ENCODE peak calls at places on chromosomes 5 and 9, in seven cellular contexts. One of them, this sample, is unnamed.

GRCh38 chr9:123355761-123356520 is at the start of gene CRB2:
- DNase-seq in WTC11: peak
- DNase-seq in A673: no peak
- DNase-seq in HFF-Myc: no peak
- DNase-seq in WERI-Rb-1: peak
- DNase-seq in adrenal gland: no peak
- DNase-seq in CD4-positive, alpha-beta T cell: no peak
- DNase-seq in this sample: peak

GRCh38 chr9:5872496-5872895 is 18.2 kb upstream of the MLANA start:
- DNase-seq in CD4-positive, alpha-beta T cell: no peak
- DNase-seq in HFF-Myc: no peak
- DNase-seq in WTC11: no peak
- DNase-seq in A673: no peak
- DNase-seq in adrenal gland: no peak
- DNase-seq in WERI-Rb-1: no peak
- DNase-seq in this sample: no peak

GRCh38 chr5:43891112-43891511 is 288.1 kb downstream of the NNT start:
- DNase-seq in WERI-Rb-1: no peak
- DNase-seq in A673: no peak
- DNase-seq in HFF-Myc: no peak
- DNase-seq in CD4-positive, alpha-beta T cell: no peak
- DNase-seq in WTC11: no peak
- DNase-seq in adrenal gland: no peak
- DNase-seq in this sample: no peak

GRCh38 chr5:59786271-59786805 is 107.2 kb downstream of the PDE4D start:
- DNase-seq in A673: no peak
- DNase-seq in WTC11: no peak
- DNase-seq in WERI-Rb-1: no peak
- DNase-seq in CD4-positive, alpha-beta T cell: no peak
- DNase-seq in HFF-Myc: peak
- DNase-seq in adrenal gland: no peak
- DNase-seq in this sample: no peak

GRCh38 chr9:133103183-133103986 is 17.7 kb downstream of the RALGDS start:
- DNase-seq in adrenal gland: peak
- DNase-seq in CD4-positive, alpha-beta T cell: peak
- DNase-seq in WTC11: peak
- DNase-seq in WERI-Rb-1: peak
- DNase-seq in A673: peak
- DNase-seq in HFF-Myc: no peak
- DNase-seq in this sample: peak

GRCh38 chr9:134515026-134515821 is 126.4 kb upstream of the COL5A1 start:
- DNase-seq in WERI-Rb-1: no peak
- DNase-seq in CD4-positive, alpha-beta T cell: no peak
- DNase-seq in A673: peak
- DNase-seq in HFF-Myc: no peak
- DNase-seq in WTC11: no peak
- DNase-seq in adrenal gland: no peak
- DNase-seq in this sample: no peak

GRCh38 chr5:74521401-74521800 is 119.1 kb downstream of the ENC1 start:
- DNase-seq in HFF-Myc: no peak
- DNase-seq in CD4-positive, alpha-beta T cell: no peak
- DNase-seq in A673: no peak
- DNase-seq in adrenal gland: no peak
- DNase-seq in WTC11: no peak
- DNase-seq in WERI-Rb-1: no peak
- DNase-seq in this sample: no peak

GRCh38 chr9:12775373-12775962 is 648 bp downstream of the LURAP1L start:
- DNase-seq in WERI-Rb-1: peak
- DNase-seq in adrenal gland: peak
- DNase-seq in WTC11: peak
- DNase-seq in A673: peak
- DNase-seq in CD4-positive, alpha-beta T cell: no peak
- DNase-seq in HFF-Myc: no peak
- DNase-seq in this sample: peak

GRCh38 chr9:35035851-35036701 is 36.3 kb downstream of the VCP start:
- DNase-seq in HFF-Myc: peak
- DNase-seq in A673: peak
- DNase-seq in WTC11: peak
- DNase-seq in CD4-positive, alpha-beta T cell: peak
- DNase-seq in WERI-Rb-1: no peak
- DNase-seq in adrenal gland: peak
- DNase-seq in this sample: no peak

GRCh38 chr9:26324787-26325186 is 567.8 kb downstream of the CAAP1 start:
- DNase-seq in adrenal gland: no peak
- DNase-seq in WTC11: no peak
- DNase-seq in HFF-Myc: no peak
- DNase-seq in WERI-Rb-1: no peak
- DNase-seq in CD4-positive, alpha-beta T cell: no peak
- DNase-seq in A673: no peak
- DNase-seq in this sample: no peak

GRCh38 chr5:58773744-58774441 is 191.0 kb downstream of the RAB3C start:
- DNase-seq in A673: no peak
- DNase-seq in WERI-Rb-1: no peak
- DNase-seq in WTC11: no peak
- DNase-seq in adrenal gland: peak
- DNase-seq in CD4-positive, alpha-beta T cell: no peak
- DNase-seq in HFF-Myc: no peak
- DNase-seq in this sample: no peak

GRCh38 chr9:110591526-110591925 is 12.0 kb upstream of the SVEP1 start:
- DNase-seq in WERI-Rb-1: no peak
- DNase-seq in HFF-Myc: no peak
- DNase-seq in A673: no peak
- DNase-seq in CD4-positive, alpha-beta T cell: no peak
- DNase-seq in WTC11: no peak
- DNase-seq in adrenal gland: no peak
- DNase-seq in this sample: no peak

GRCh38 chr9:129712595-129713524 is 40.0 kb downstream of the PTGES start:
- DNase-seq in CD4-positive, alpha-beta T cell: no peak
- DNase-seq in HFF-Myc: peak
- DNase-seq in WTC11: no peak
- DNase-seq in adrenal gland: no peak
- DNase-seq in A673: peak
- DNase-seq in WERI-Rb-1: peak
- DNase-seq in this sample: no peak

GRCh38 chr5:1118231-1118698 is 6.4 kb upstream of the SLC12A7 start:
- DNase-seq in CD4-positive, alpha-beta T cell: no peak
- DNase-seq in A673: peak
- DNase-seq in adrenal gland: peak
- DNase-seq in WTC11: no peak
- DNase-seq in HFF-Myc: peak
- DNase-seq in WERI-Rb-1: no peak
- DNase-seq in this sample: no peak

GRCh38 chr5:29077451-29077850 is 2039.1 kb upstream of the CDH9 start:
- DNase-seq in adrenal gland: no peak
- DNase-seq in HFF-Myc: no peak
- DNase-seq in CD4-positive, alpha-beta T cell: no peak
- DNase-seq in A673: no peak
- DNase-seq in WERI-Rb-1: no peak
- DNase-seq in WTC11: no peak
- DNase-seq in this sample: no peak

GRCh38 chr5:2188661-2189060 is 305.9 kb upstream of the IRX4 start:
- DNase-seq in A673: no peak
- DNase-seq in WTC11: no peak
- DNase-seq in CD4-positive, alpha-beta T cell: no peak
- DNase-seq in WERI-Rb-1: no peak
- DNase-seq in HFF-Myc: no peak
- DNase-seq in adrenal gland: peak
- DNase-seq in this sample: no peak

GRCh38 chr5:151082976-151083651 is 2.3 kb upstream of the TNIP1 start:
- DNase-seq in HFF-Myc: no peak
- DNase-seq in WTC11: no peak
- DNase-seq in A673: no peak
- DNase-seq in WERI-Rb-1: no peak
- DNase-seq in CD4-positive, alpha-beta T cell: peak
- DNase-seq in adrenal gland: no peak
- DNase-seq in this sample: no peak

GRCh38 chr5:66742083-66742895 is 146.1 kb downstream of the MAST4 start:
- DNase-seq in WTC11: peak
- DNase-seq in CD4-positive, alpha-beta T cell: no peak
- DNase-seq in WERI-Rb-1: peak
- DNase-seq in HFF-Myc: no peak
- DNase-seq in A673: peak
- DNase-seq in adrenal gland: no peak
- DNase-seq in this sample: no peak

GRCh38 chr9:134618823-134619454 is 22.7 kb upstream of the COL5A1 start:
- DNase-seq in WTC11: peak
- DNase-seq in HFF-Myc: no peak
- DNase-seq in WERI-Rb-1: no peak
- DNase-seq in CD4-positive, alpha-beta T cell: no peak
- DNase-seq in A673: no peak
- DNase-seq in adrenal gland: peak
- DNase-seq in this sample: no peak

GRCh38 chr5:150783422-150783928 is 4.9 kb downstream of the SMIM3 start:
- DNase-seq in WTC11: no peak
- DNase-seq in HFF-Myc: no peak
- DNase-seq in A673: peak
- DNase-seq in WERI-Rb-1: no peak
- DNase-seq in adrenal gland: peak
- DNase-seq in CD4-positive, alpha-beta T cell: peak
- DNase-seq in this sample: peak

GRCh38 chr9:134189167-134189474 is 24.8 kb upstream of the RNU6ATAC start:
- DNase-seq in CD4-positive, alpha-beta T cell: no peak
- DNase-seq in WERI-Rb-1: peak
- DNase-seq in adrenal gland: peak
- DNase-seq in WTC11: no peak
- DNase-seq in HFF-Myc: no peak
- DNase-seq in A673: no peak
- DNase-seq in this sample: no peak

GRCh38 chr5:179113143-179113530 is 53.0 kb downstream of the ZNF354C start:
- DNase-seq in WERI-Rb-1: no peak
- DNase-seq in HFF-Myc: no peak
- DNase-seq in CD4-positive, alpha-beta T cell: no peak
- DNase-seq in WTC11: no peak
- DNase-seq in adrenal gland: no peak
- DNase-seq in A673: no peak
- DNase-seq in this sample: no peak

DNA sequence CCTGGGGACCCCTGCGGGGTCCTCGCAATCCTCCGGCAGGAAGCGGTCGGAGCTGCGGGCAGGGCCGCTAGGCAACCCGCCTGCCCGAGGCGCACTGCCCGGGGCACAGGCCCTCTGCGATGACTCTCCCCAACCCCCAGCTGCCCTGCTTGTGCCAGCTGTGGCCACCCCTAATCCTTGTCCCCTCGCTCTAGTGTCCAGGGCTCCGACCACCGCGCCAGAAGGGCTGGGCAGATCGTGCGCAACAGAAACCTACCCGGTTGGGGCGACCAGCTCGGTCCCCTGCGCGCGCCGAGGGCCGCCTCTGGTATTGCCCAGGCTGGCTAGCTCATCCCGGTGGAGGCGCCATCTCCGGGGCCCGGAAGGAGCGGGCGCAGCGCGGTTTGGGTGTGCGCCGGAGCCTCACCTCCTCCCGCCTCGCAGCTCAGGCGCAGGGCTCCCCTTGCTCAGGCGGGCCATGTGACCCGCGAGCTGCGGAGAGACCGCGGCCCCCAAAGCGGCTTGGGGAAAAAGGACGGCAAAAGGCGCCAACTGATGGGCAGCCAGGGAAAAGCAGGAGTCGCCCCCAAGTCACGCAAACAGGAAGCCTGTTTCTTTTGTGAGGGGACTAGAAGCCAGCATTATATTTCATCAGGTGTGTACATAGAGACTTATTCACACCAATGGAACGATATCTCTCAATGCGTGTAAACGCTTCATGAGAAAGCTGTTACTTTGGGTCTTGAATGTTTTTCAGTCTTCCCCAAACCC is 46.8 kb upstream of the RNF20 start:
- DNase-seq in CD4-positive, alpha-beta T cell: no peak
- DNase-seq in HFF-Myc: no peak
- DNase-seq in WERI-Rb-1: peak
- DNase-seq in A673: peak
- DNase-seq in adrenal gland: peak
- DNase-seq in WTC11: peak
- DNase-seq in this sample: no peak
- TF ChIP-seq CTCF in CD4-positive, alpha-beta T cell: no peak
- TF ChIP-seq CTCF in HFF-Myc: peak
- TF ChIP-seq CTCF in WERI-Rb-1: peak
- TF ChIP-seq CTCF in A673: peak
- TF ChIP-seq CTCF in adrenal gland: no peak
- TF ChIP-seq CTCF in WTC11: no peak
- TF ChIP-seq CTCF in this sample: no peak

GRCh38 chr5:121890297-121890858 is 38.7 kb downstream of the FTMT start:
- DNase-seq in WTC11: peak
- DNase-seq in A673: no peak
- DNase-seq in HFF-Myc: no peak
- DNase-seq in adrenal gland: no peak
- DNase-seq in WERI-Rb-1: no peak
- DNase-seq in CD4-positive, alpha-beta T cell: no peak
- DNase-seq in this sample: no peak
- TF ChIP-seq CTCF in WTC11: no peak
- TF ChIP-seq CTCF in A673: no peak
- TF ChIP-seq CTCF in HFF-Myc: no peak
- TF ChIP-seq CTCF in adrenal gland: no peak
- TF ChIP-seq CTCF in WERI-Rb-1: no peak
- TF ChIP-seq CTCF in CD4-positive, alpha-beta T cell: no peak
- TF ChIP-seq CTCF in this sample: no peak

GRCh38 chr5:86101966-86102365 is 515.8 kb upstream of the COX7C start:
- DNase-seq in WERI-Rb-1: no peak
- DNase-seq in WTC11: no peak
- DNase-seq in A673: no peak
- DNase-seq in adrenal gland: no peak
- DNase-seq in HFF-Myc: no peak
- DNase-seq in CD4-positive, alpha-beta T cell: no peak
- DNase-seq in this sample: no peak
- TF ChIP-seq CTCF in WERI-Rb-1: no peak
- TF ChIP-seq CTCF in WTC11: no peak
- TF ChIP-seq CTCF in A673: no peak
- TF ChIP-seq CTCF in adrenal gland: no peak
- TF ChIP-seq CTCF in HFF-Myc: no peak
- TF ChIP-seq CTCF in CD4-positive, alpha-beta T cell: no peak
- TF ChIP-seq CTCF in this sample: no peak

GRCh38 chr9:89814340-89815040 is 209.7 kb downstream of the GADD45G start:
- DNase-seq in WERI-Rb-1: peak
- DNase-seq in adrenal gland: peak
- DNase-seq in A673: no peak
- DNase-seq in CD4-positive, alpha-beta T cell: no peak
- DNase-seq in HFF-Myc: no peak
- DNase-seq in WTC11: no peak
- DNase-seq in this sample: no peak
- TF ChIP-seq CTCF in WERI-Rb-1: peak
- TF ChIP-seq CTCF in adrenal gland: no peak
- TF ChIP-seq CTCF in A673: no peak
- TF ChIP-seq CTCF in CD4-positive, alpha-beta T cell: no peak
- TF ChIP-seq CTCF in HFF-Myc: no peak
- TF ChIP-seq CTCF in WTC11: no peak
- TF ChIP-seq CTCF in this sample: no peak